ENCODE peak calls at places on chromosomes 5 and 9, in four cellular contexts. B, A, I and C are unnamed samples.

GRCh38 chr9:136372561-136373299 is 739 bp downstream of the CARD9 start:
- DNase-seq in I (peak; percentile 19), A (peak; percentile 99), B (peak; percentile 63), C (peak; percentile 88)

GRCh38 chr9:107945961-107946360 is 456.4 kb upstream of the KLF4 start:
- DNase-seq in B (no peak), A (no peak), I (no peak), C (no peak)

GRCh38 chr5:167158588-167158987 is 1132.9 kb upstream of the WWC1 start:
- DNase-seq in B (no peak), A (no peak), I (no peak), C (no peak)

GRCh38 chr5:119220576-119221197 is 135.1 kb upstream of the TNFAIP8 start:
- DNase-seq in A (no peak), B (no peak), I (peak; percentile 46), C (no peak)

GRCh38 chr5:102853680-102854079 is 98.6 kb downstream of the PAM start:
- DNase-seq in A (no peak), B (peak; percentile 92), I (no peak), C (no peak)

GRCh38 chr5:144166696-144167095 is 3.8 kb downstream of the YIPF5 start:
- DNase-seq in A (no peak), I (no peak), B (no peak), C (no peak)

GRCh38 chr9:128733256-128733655 is 9.3 kb upstream of the ZDHHC12 start:
- DNase-seq in I (peak; percentile 29), A (peak; percentile 96), B (peak; percentile 79), C (peak; percentile 76)

GRCh38 chr9:69325409-69326212 is 596 bp downstream of the ENTREP1 start:
- DNase-seq in I (no peak), A (peak; percentile 87), B (no peak), C (no peak)

GRCh38 chr5:33474931-33475499 is 34.2 kb downstream of the TARS1 start:
- DNase-seq in A (no peak), I (no peak), B (no peak), C (no peak)

GRCh38 chr5:168317521-168318147 is 26.2 kb downstream of the WWC1 start:
- DNase-seq in A (peak; percentile 84), B (peak; percentile 99), I (no peak), C (no peak)

GRCh38 chr5:154214236-154215106 is 23.9 kb downstream of the GALNT10 start:
- DNase-seq in B (peak; percentile 78), A (no peak), I (no peak), C (no peak)

GRCh38 chr9:136051568-136052432 is 43.3 kb downstream of the NACC2 start:
- DNase-seq in B (peak; percentile 87), I (no peak), A (peak; percentile 99), C (peak; percentile 51)

GRCh38 chr9:19875291-19875910 is 86.6 kb upstream of the SLC24A2 start:
- DNase-seq in A (peak; percentile 66), B (peak; percentile 47), I (no peak), C (no peak)

GRCh38 chr5:65480306-65480865 is 1.3 kb downstream of the ADAMTS6 start:
- DNase-seq in A (no peak), I (peak; percentile 69), B (peak; percentile 93), C (no peak)

GRCh38 chr5:107388111-107388861 is 282.5 kb downstream of the EFNA5 start:
- DNase-seq in A (no peak), B (peak; percentile 96), I (peak; percentile 58), C (no peak)

GRCh38 chr5:53161876-53162275 is 52.3 kb upstream of the MOCS2 start:
- DNase-seq in B (peak; percentile 62), A (peak; percentile 79), I (no peak), C (no peak)

GRCh38 chr5:54738118-54738972 is 220.8 kb downstream of the SNX18 start:
- DNase-seq in B (peak; percentile 76), I (no peak), A (no peak), C (no peak)

GRCh38 chr9:125750656-125751035 is 3.5 kb downstream of the PBX3 start:
- DNase-seq in A (peak; percentile 30), I (no peak), B (no peak), C (no peak)

GRCh38 chr5:139451878-139452660 is 10.5 kb downstream of the ECSCR start:
- DNase-seq in I (no peak), B (no peak), A (no peak), C (no peak)

GRCh38 chr5:59020611-59021285 is 437.9 kb downstream of the RAB3C start:
- DNase-seq in A (no peak), B (no peak), I (no peak), C (no peak)

GRCh38 chr5:9838906-9839305 is 208.8 kb upstream of the TAS2R1 start:
- DNase-seq in B (no peak), I (no peak), A (no peak), C (no peak)

GRCh38 chr9:100601216-100601615 is 23.3 kb downstream of the CAVIN4 start:
- DNase-seq in B (peak; percentile 59), I (peak; percentile 72), A (peak; percentile 56), C (peak; percentile 69)

GRCh38 chr5:15737882-15738677 is 238.1 kb downstream of the FBXL7 start:
- DNase-seq in A (no peak), I (no peak), B (peak; percentile 16), C (no peak)

GRCh38 chr9:107142896-107143603 is 140.0 kb upstream of the RAD23B start:
- DNase-seq in I (no peak), B (peak; percentile 30), A (no peak), C (no peak)

GRCh38 chr9:127634698-127635097 is 22.6 kb downstream of the STXBP1 start:
- DNase-seq in A (no peak), I (peak; percentile 40), B (peak; percentile 10), C (no peak)

GRCh38 chr5:32583582-32584232 is 1.6 kb upstream of the SUB1 start:
- DNase-seq in I (peak; percentile 78), A (no peak), B (no peak), C (no peak)

GRCh38 chr9:129777769-129778130 is 24.9 kb upstream of the PTGES start:
- DNase-seq in B (no peak), I (no peak), A (no peak), C (no peak)

GRCh38 chr9:16579872-16580432 is 290.5 kb downstream of the BNC2 start:
- DNase-seq in A (no peak), I (no peak), B (no peak), C (no peak)

GRCh38 chr9:16572005-16572727 is 298.3 kb downstream of the BNC2 start:
- DNase-seq in I (no peak), A (no peak), B (no peak), C (no peak)

GRCh38 chr9:16575878-16576245 is 294.6 kb downstream of the BNC2 start:
- DNase-seq in B (no peak), I (no peak), A (no peak), C (no peak)

GRCh38 chr9:16571127-16571848 is 299.2 kb downstream of the BNC2 start:
- DNase-seq in I (no peak), B (peak; percentile 64), A (no peak), C (no peak)

GRCh38 chr9:16575142-16575877 is 295.2 kb downstream of the BNC2 start:
- DNase-seq in I (no peak), B (peak; percentile 28), A (no peak), C (no peak)
- TF ChIP-seq CTCF in I (no peak), B (peak; percentile 2), A (peak; percentile 31), C (no peak)

DNA sequence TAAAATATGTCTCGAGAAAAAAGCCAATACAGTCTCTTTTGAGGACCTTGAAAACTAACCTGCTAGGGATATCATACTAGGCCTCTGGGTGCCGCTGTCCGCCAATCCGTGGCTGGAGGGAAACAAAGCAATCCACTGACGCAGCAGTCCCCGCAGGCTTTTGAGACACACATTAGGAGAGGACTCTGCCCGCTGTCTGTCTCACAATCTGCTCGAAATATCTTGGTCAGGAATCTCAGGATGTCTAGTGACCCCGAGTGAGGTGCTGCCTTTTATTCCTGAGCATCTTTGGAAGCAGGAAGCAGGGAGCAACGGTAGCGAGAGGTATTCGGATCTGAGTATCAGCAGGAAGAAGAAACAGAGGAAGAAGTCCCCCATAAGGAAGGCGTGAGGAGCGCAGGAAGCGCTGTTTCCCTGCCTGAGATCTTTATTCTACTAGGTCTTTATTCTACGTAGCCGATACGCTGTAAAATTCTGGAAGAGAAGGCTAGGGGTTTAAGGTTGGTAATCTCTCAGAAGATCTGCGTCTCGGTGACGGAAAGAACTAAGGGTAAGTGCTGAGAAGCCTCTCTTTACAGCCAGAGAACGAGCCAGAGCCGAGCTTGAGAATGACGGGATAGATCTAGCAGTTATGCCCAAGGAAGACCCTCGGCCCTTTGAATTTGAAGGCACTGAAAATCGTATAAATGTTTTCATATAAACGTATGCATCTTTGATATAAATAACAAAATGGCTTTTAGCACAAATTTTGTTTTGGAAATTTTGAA is 4.0 kb upstream of the PCDHGA1 start:
- DNase-seq in I (peak; percentile 70), A (peak; percentile 89), B (peak; percentile 71), C (no peak)
- TF ChIP-seq CTCF in I (peak; percentile 79), A (peak; percentile 85), B (peak; percentile 78), C (peak; percentile 15)

GRCh38 chr9:86043999-86044398 is 55.4 kb downstream of the GOLM1 start:
- DNase-seq in A (no peak), B (no peak), I (no peak), C (peak; percentile 43)
- TF ChIP-seq CTCF in A (no peak), B (peak; percentile 13), I (no peak), C (peak; percentile 3)

GRCh38 chr5:68332546-68332945 is 117.0 kb downstream of the PIK3R1 start:
- DNase-seq in A (no peak), B (peak; percentile 62), I (no peak), C (no peak)

GRCh38 chr5:68334550-68334880 is 119.0 kb downstream of the PIK3R1 start:
- DNase-seq in B (no peak), A (no peak), I (no peak), C (no peak)

GRCh38 chr5:68336200-68336599 is 120.6 kb downstream of the PIK3R1 start:
- DNase-seq in A (no peak), I (no peak), B (peak; percentile 68), C (no peak)

GRCh38 chr5:68335075-68335474 is 119.5 kb downstream of the PIK3R1 start:
- DNase-seq in I (no peak), A (no peak), B (no peak), C (no peak)

DNA sequence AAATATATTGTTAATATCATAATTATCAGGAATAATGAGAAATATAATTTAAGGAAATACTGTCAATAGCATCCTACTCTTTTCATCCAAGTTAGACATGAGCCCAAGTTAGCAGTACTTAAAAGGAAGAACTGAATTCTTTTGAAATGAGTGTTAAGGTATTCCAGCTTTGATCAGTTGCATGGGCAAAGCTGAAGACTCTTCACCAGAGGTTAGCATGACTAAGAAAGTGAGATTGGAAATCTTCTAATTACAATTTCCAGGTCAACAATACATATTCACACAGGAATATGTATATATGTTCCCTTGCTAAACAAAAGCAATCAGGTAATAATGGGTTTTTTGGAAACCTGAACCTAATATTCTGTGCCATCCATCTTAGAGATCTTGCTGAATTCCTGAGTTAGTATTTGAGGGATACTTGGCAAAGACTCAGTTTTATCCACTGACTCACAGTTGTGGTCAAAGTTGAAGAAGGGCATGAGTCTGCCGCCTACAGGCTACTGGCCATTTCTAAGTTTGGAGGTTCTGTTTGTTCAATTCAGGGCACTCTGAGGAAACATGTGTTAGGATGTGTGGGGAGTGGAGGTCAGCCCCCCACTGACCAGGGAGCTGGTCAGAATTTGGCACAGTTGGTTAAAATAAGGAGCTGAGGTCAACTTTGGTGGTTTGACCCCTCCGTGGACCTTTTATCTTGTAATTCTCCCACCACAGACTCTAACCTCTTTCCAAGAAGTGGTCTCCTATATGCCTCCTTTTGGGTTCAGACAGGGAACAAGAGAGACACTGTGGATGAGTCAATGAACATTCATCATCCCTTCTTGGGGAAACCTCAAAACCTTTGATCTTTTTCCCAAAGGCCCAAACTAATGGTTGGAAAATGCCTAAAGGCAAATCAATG is 118.3 kb downstream of the PIK3R1 start:
- DNase-seq in A (peak; percentile 59), B (peak; percentile 99), I (no peak), C (no peak)
- TF ChIP-seq CTCF in A (peak; percentile 54), B (peak; percentile 58), I (no peak), C (no peak)